ENCODE peak calls at places on chromosomes 12 and 14, in four cellular contexts. One of them, this sample, is unnamed.

GRCh38 chr14:69850086-69850735 is 29.0 kb upstream of the SMOC1 start:
- DNase-seq in Peyer's patch: no peak
- DNase-seq in IMR-90: no peak
- DNase-seq in body of pancreas: no peak
- DNase-seq in this sample: no peak

GRCh38 chr12:26121841-26122680 is 2.8 kb downstream of the BHLHE41 start:
- DNase-seq in IMR-90: peak; percentile 34
- DNase-seq in body of pancreas: peak; percentile 37
- DNase-seq in Peyer's patch: peak; percentile 59
- DNase-seq in this sample: no peak

GRCh38 chr12:91040356-91040755 is 17.5 kb downstream of the KERA start:
- DNase-seq in Peyer's patch: no peak
- DNase-seq in body of pancreas: no peak
- DNase-seq in IMR-90: peak; percentile 47
- DNase-seq in this sample: no peak

GRCh38 chr12:95204141-95204866 is 13.0 kb downstream of the FGD6 start:
- DNase-seq in Peyer's patch: peak; percentile 77
- DNase-seq in IMR-90: peak; percentile 95
- DNase-seq in body of pancreas: peak; percentile 32
- DNase-seq in this sample: peak; percentile 56

GRCh38 chr12:101695698-101696097 is 1.7 kb upstream of the CHPT1 start:
- DNase-seq in Peyer's patch: no peak
- DNase-seq in IMR-90: peak; percentile 59
- DNase-seq in body of pancreas: no peak
- DNase-seq in this sample: no peak

GRCh38 chr14:59305836-59306555 is 117.5 kb downstream of the DAAM1 start:
- DNase-seq in body of pancreas: no peak
- DNase-seq in Peyer's patch: no peak
- DNase-seq in IMR-90: peak; percentile 84
- DNase-seq in this sample: no peak

GRCh38 chr12:113359133-113359938 is 949 bp downstream of the PLBD2 start:
- DNase-seq in Peyer's patch: peak; percentile 51
- DNase-seq in body of pancreas: peak; percentile 30
- DNase-seq in IMR-90: peak; percentile 14
- DNase-seq in this sample: no peak

GRCh38 chr12:128920468-128920867 is 67.2 kb downstream of the GLT1D1 start:
- DNase-seq in body of pancreas: peak; percentile 53
- DNase-seq in IMR-90: no peak
- DNase-seq in Peyer's patch: no peak
- DNase-seq in this sample: peak; percentile 43

GRCh38 chr12:80033457-80033856 is 65.9 kb upstream of the OTOGL start:
- DNase-seq in IMR-90: peak; percentile 89
- DNase-seq in Peyer's patch: no peak
- DNase-seq in body of pancreas: no peak
- DNase-seq in this sample: no peak

GRCh38 chr12:123444396-123445026 is 8.0 kb upstream of the RILPL2 start:
- DNase-seq in body of pancreas: no peak
- DNase-seq in Peyer's patch: no peak
- DNase-seq in IMR-90: peak; percentile 65
- DNase-seq in this sample: no peak

GRCh38 chr12:48388430-48388829 is 37.7 kb upstream of the ZNF641 start:
- DNase-seq in IMR-90: peak; percentile 6
- DNase-seq in body of pancreas: no peak
- DNase-seq in Peyer's patch: no peak
- DNase-seq in this sample: no peak

GRCh38 chr14:59161571-59162175 is 26.8 kb upstream of the DAAM1 start:
- DNase-seq in body of pancreas: peak; percentile 42
- DNase-seq in Peyer's patch: no peak
- DNase-seq in IMR-90: peak; percentile 71
- DNase-seq in this sample: peak; percentile 9

GRCh38 chr12:100234591-100235304 is 32.1 kb downstream of the DEPDC4 start:
- DNase-seq in body of pancreas: peak; percentile 22
- DNase-seq in IMR-90: peak; percentile 86
- DNase-seq in Peyer's patch: no peak
- DNase-seq in this sample: peak; percentile 9

GRCh38 chr14:94127330-94127729 is 2.1 kb downstream of the IFI27L2 start:
- DNase-seq in Peyer's patch: peak; percentile 22
- DNase-seq in IMR-90: no peak
- DNase-seq in body of pancreas: no peak
- DNase-seq in this sample: no peak

GRCh38 chr14:58639842-58640484 is 2.2 kb downstream of the DACT1 start:
- DNase-seq in IMR-90: peak; percentile 86
- DNase-seq in Peyer's patch: peak; percentile 66
- DNase-seq in body of pancreas: peak; percentile 58
- DNase-seq in this sample: no peak

GRCh38 chr12:53550595-53550994 is 43.3 kb upstream of the NPFF start:
- DNase-seq in body of pancreas: no peak
- DNase-seq in IMR-90: peak; percentile 78
- DNase-seq in Peyer's patch: no peak
- DNase-seq in this sample: no peak

GRCh38 chr14:36254020-36254614 is 66.3 kb downstream of the MBIP start:
- DNase-seq in IMR-90: peak; percentile 19
- DNase-seq in Peyer's patch: no peak
- DNase-seq in body of pancreas: no peak
- DNase-seq in this sample: no peak

GRCh38 chr12:114686421-114687268 is 2.7 kb upstream of the TBX3 start:
- DNase-seq in body of pancreas: no peak
- DNase-seq in IMR-90: no peak
- DNase-seq in Peyer's patch: no peak
- DNase-seq in this sample: no peak

GRCh38 chr12:15928870-15929571 is 17.9 kb downstream of the DERA start:
- DNase-seq in Peyer's patch: no peak
- DNase-seq in IMR-90: no peak
- DNase-seq in body of pancreas: peak; percentile 38
- DNase-seq in this sample: no peak

GRCh38 chr12:6375269-6376078 is at the start of gene SCNN1A:
- DNase-seq in IMR-90: no peak
- DNase-seq in Peyer's patch: peak; percentile 61
- DNase-seq in body of pancreas: peak; percentile 82
- DNase-seq in this sample: no peak

GRCh38 chr12:6377667-6377994 is 2.3 kb upstream of the SCNN1A start:
- DNase-seq in body of pancreas: peak; percentile 85
- DNase-seq in IMR-90: no peak
- DNase-seq in Peyer's patch: no peak
- DNase-seq in this sample: no peak

GRCh38 chr12:6376965-6377666 is 1.8 kb upstream of the SCNN1A start:
- DNase-seq in body of pancreas: no peak
- DNase-seq in Peyer's patch: peak; percentile 53
- DNase-seq in IMR-90: no peak
- DNase-seq in this sample: no peak

GRCh38 chr12:6374781-6375150 is 597 bp downstream of the SCNN1A start:
- DNase-seq in body of pancreas: no peak
- DNase-seq in Peyer's patch: peak; percentile 41
- DNase-seq in IMR-90: no peak
- DNase-seq in this sample: no peak

DNA sequence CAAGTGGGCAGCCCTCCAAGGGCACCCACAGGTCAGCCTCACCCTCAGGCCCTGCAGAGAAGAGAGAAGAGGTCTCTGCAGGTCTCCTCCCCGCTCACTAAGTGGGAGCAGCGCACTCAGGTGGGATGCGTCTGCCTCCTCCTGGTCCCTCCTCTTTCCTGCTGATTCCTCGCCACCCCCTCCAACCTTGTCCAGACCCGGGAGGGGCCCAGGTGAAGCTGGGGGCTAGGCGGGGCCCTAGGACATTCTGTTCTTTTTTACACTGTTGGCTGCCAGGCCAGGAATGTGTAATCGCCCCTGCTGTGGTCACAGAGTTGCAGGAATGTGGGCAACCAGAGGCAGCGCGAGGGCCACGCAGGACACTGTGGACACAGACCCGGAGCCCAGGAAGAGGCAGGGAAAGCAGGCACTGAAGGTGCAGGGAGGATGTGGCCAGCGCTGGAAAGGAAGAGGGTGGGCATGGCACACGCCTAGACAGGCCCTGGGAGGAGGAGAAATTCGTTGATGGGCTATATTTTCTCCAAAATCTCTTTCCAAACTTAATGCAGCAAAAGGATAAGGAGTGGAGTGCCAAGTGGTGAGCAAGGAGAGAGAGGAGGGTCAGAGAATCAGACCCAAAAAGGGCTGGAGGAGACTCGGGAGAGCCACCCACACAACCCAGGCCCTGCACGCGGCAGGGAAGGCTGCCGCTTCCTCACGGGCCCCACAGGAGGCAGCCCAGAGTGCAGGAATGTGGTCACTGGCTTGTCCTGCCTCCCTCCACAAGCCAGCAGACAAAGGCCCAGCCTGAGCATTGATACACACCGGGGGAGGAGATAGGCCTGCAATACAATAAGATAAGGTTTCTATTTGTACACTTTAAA is 947 bp upstream of the SCNN1A start:
- DNase-seq in Peyer's patch: peak; percentile 68
- DNase-seq in IMR-90: peak; percentile 64
- DNase-seq in body of pancreas: peak; percentile 84
- DNase-seq in this sample: peak; percentile 73
- TF ChIP-seq POLR2A in Peyer's patch: no peak
- TF ChIP-seq POLR2A in IMR-90: no peak
- TF ChIP-seq POLR2A in body of pancreas: peak; percentile 80
- TF ChIP-seq POLR2A in this sample: no peak

DNA sequence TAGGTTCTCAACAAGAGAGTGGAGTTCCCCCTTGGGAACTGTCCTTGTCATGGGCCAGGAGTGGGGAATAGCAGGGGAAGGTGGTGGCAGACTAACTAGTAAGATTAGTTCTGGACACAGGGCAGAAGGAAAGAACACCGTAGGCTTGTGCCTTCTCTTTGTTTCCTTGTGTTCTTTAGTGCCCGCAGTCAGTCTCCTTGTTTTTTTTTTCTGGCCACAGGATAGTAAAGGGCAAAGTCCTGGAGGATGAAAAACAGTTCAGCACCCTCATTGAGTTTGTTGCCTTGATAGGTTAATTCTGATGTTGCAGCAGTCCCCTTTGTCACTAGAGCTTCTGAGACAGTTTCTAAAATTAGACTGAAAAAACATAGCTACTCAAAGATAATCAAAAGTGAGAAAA is 8.4 kb downstream of the PEX5 start:
- DNase-seq in IMR-90: no peak
- DNase-seq in body of pancreas: no peak
- DNase-seq in Peyer's patch: no peak
- DNase-seq in this sample: no peak
- TF ChIP-seq POLR2A in IMR-90: no peak
- TF ChIP-seq POLR2A in body of pancreas: no peak
- TF ChIP-seq POLR2A in Peyer's patch: no peak
- TF ChIP-seq POLR2A in this sample: no peak

GRCh38 chr12:89352242-89352491 is 134 bp downstream of the DUSP6 start:
- DNase-seq in body of pancreas: no peak
- DNase-seq in IMR-90: no peak
- DNase-seq in Peyer's patch: no peak
- DNase-seq in this sample: no peak
- TF ChIP-seq POLR2A in body of pancreas: peak; percentile 96
- TF ChIP-seq POLR2A in IMR-90: peak; percentile 98
- TF ChIP-seq POLR2A in Peyer's patch: peak; percentile 96
- TF ChIP-seq POLR2A in this sample: peak; percentile 72

DNA sequence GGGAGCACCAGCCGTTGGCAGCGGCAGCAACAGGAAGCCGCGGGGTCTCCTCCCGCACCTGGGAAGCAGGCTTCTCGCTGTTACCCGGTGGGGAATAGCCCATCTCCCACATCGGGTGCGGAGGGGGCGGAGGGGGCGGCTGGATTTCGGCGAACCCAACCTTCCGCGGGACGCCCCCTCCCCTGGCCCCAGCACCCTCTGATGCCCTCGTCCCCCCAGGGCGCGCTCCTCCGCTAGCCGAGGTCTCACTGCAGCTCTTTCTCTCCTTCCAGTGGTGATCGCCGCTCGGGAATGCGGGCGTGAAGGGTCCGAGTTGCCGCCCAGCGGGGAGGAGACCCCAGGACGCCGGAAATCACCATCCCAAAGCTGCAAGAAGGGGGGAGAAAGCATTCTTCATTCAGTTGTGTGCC is 301 bp downstream of the SAMD4A start:
- DNase-seq in body of pancreas: no peak
- DNase-seq in IMR-90: no peak
- DNase-seq in Peyer's patch: no peak
- DNase-seq in this sample: no peak
- TF ChIP-seq POLR2A in body of pancreas: no peak
- TF ChIP-seq POLR2A in IMR-90: no peak
- TF ChIP-seq POLR2A in Peyer's patch: no peak
- TF ChIP-seq POLR2A in this sample: no peak

GRCh38 chr14:100130471-100130870 is 29.0 kb downstream of the DEGS2 start:
- DNase-seq in IMR-90: no peak
- DNase-seq in Peyer's patch: no peak
- DNase-seq in body of pancreas: no peak
- DNase-seq in this sample: no peak

GRCh38 chr14:100126401-100126800 is 33.0 kb downstream of the DEGS2 start:
- DNase-seq in Peyer's patch: no peak
- DNase-seq in IMR-90: no peak
- DNase-seq in body of pancreas: no peak
- DNase-seq in this sample: no peak

GRCh38 chr14:100127853-100128455 is 31.5 kb downstream of the DEGS2 start:
- DNase-seq in Peyer's patch: no peak
- DNase-seq in IMR-90: no peak
- DNase-seq in body of pancreas: no peak
- DNase-seq in this sample: no peak

GRCh38 chr14:100129161-100129589 is 30.3 kb downstream of the DEGS2 start:
- DNase-seq in body of pancreas: peak; percentile 34
- DNase-seq in IMR-90: peak; percentile 55
- DNase-seq in Peyer's patch: no peak
- DNase-seq in this sample: no peak

GRCh38 chr14:100128688-100129087 is 30.8 kb downstream of the DEGS2 start:
- DNase-seq in Peyer's patch: no peak
- DNase-seq in IMR-90: no peak
- DNase-seq in body of pancreas: no peak
- DNase-seq in this sample: no peak
- TF ChIP-seq POLR2A in Peyer's patch: no peak
- TF ChIP-seq POLR2A in IMR-90: no peak
- TF ChIP-seq POLR2A in body of pancreas: no peak
- TF ChIP-seq POLR2A in this sample: no peak

DNA sequence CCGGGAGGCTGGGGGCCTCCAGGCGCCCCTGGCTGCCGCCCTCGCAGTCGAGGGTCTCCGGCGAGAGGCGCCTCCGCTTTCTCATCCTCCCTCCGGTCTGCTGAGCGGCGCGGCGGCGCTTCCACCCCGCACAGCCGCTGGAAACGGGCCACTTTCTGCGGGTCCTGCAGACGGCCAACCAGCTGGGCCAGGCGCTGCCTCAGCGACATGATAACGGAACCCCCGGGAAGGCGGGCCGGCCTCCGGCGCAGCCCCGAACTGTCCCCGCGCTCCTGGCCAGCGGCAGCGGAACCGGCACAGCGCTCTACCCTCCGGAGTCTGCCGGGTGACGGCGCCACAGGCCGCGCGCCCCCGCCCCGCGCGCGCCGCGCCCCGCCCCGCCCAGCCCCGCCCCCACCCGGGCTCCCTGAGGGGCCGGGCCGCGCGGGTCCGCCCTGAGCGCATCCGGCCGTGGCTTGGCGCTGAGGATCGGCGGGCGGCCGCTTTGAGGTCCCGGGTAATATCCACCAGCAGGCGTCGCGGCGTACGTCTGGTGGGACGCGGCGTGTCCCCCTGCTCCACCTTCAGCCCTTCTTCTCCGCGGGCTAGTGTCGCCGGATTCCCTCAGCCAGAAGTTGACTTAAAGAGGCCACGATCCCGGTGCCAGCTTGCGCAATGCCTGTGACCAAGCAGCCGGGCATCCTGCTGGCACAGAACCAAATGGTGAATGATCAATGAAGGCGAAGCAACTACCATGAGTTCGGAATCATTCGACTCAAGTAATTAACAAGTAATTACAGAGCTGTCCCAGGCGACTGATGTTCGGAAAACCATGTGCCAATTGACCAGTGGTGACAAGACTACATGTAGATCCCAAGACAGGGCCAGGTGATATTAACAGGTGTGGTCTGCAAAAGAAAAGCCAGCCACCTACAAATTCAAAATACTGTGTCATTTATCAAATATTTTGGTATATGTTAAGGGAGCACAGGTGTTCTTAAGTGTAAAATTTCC is at the start of gene SGPP1:
- DNase-seq in body of pancreas: peak; percentile 95
- DNase-seq in Peyer's patch: peak; percentile 94
- DNase-seq in IMR-90: peak; percentile 55
- DNase-seq in this sample: peak; percentile 83
- TF ChIP-seq POLR2A in body of pancreas: peak; percentile 88
- TF ChIP-seq POLR2A in Peyer's patch: peak; percentile 68
- TF ChIP-seq POLR2A in IMR-90: peak; percentile 53
- TF ChIP-seq POLR2A in this sample: peak; percentile 85